ENCODE peak calls at places on chromosomes 7 and 10, in five cellular contexts. S is IMR-90, F is brain microvascular endothelial cell, N is caudate nucleus, O is body of pancreas. L is an unnamed sample.

GRCh38 chr10:25222085-25222660 is 47.4 kb downstream of the GPR158 start:
- DNase-seq in N (no peak), F (no peak), O (no peak), S (no peak), L (no peak)

GRCh38 chr10:5643356-5643755 is 23.0 kb downstream of the ASB13 start:
- DNase-seq in F (no peak), O (no peak), N (no peak), S (no peak), L (no peak)

GRCh38 chr10:69397972-69398371 is 18.7 kb downstream of the TACR2 start:
- DNase-seq in N (no peak), S (peak), O (no peak), F (no peak), L (no peak)

GRCh38 chr7:157709531-157710251 is 372.9 kb downstream of the DNAJB6 start:
- DNase-seq in O (no peak), F (no peak), S (no peak), N (no peak), L (no peak)

GRCh38 chr10:11631291-11631690 is 19.8 kb upstream of the USP6NL start:
- DNase-seq in O (no peak), S (no peak), N (no peak), F (no peak), L (no peak)

GRCh38 chr7:77791956-77792355 is 6.3 kb downstream of the TMEM60 start:
- DNase-seq in S (no peak), O (no peak), N (no peak), F (no peak), L (no peak)

GRCh38 chr10:26665080-26666048 is 32.1 kb upstream of the PDSS1 start:
- DNase-seq in N (no peak), S (no peak), O (no peak), F (no peak), L (no peak)

GRCh38 chr7:128347573-128348147 is 4.0 kb upstream of the RBM28 start:
- DNase-seq in O (peak), N (no peak), S (peak), F (peak), L (peak)

GRCh38 chr10:132592790-132593788 is 55.5 kb downstream of the INPP5A start:
- DNase-seq in F (no peak), S (no peak), O (no peak), N (no peak), L (no peak)

GRCh38 chr10:133487085-133487484 is 33.3 kb downstream of the SCART1 start:
- DNase-seq in O (no peak), F (no peak), N (no peak), S (no peak), L (no peak)

GRCh38 chr7:64887756-64888508 is 15.1 kb upstream of the ZNF273 start:
- DNase-seq in N (peak), F (no peak), S (no peak), O (peak), L (peak)

GRCh38 chr10:33335550-33335799 is 1.0 kb upstream of the NRP1 start:
- DNase-seq in F (no peak), S (no peak), O (no peak), N (no peak), L (no peak)

GRCh38 chr7:46145412-46145811 is 224.3 kb upstream of the IGFBP3 start:
- DNase-seq in O (peak), F (peak), S (peak), N (no peak), L (no peak)

GRCh38 chr7:158355456-158356065 is 232.1 kb downstream of the PTPRN2 start:
- DNase-seq in F (peak), O (no peak), N (no peak), S (no peak), L (no peak)

GRCh38 chr10:119663866-119664698 is 12.9 kb downstream of the BAG3 start:
- DNase-seq in O (no peak), F (no peak), N (no peak), S (no peak), L (peak)

GRCh38 chr10:114363745-114364460 is 40.4 kb downstream of the AFAP1L2 start:
- DNase-seq in S (no peak), O (no peak), F (no peak), N (no peak), L (no peak)

GRCh38 chr7:27435461-27435860 is 192.9 kb downstream of the EVX1 start:
- DNase-seq in O (no peak), N (no peak), S (peak), F (peak), L (no peak)

GRCh38 chr7:143983960-143984359 is 16.2 kb upstream of the OR6B1 start:
- DNase-seq in S (no peak), N (no peak), O (no peak), F (no peak), L (no peak)

GRCh38 chr10:106815427-106816043 is 349.0 kb downstream of the SORCS1 start:
- DNase-seq in S (no peak), O (no peak), F (no peak), N (no peak), L (no peak)

GRCh38 chr7:134992626-134993179 is 6.4 kb downstream of the AGBL3 start:
- DNase-seq in O (no peak), S (peak), N (no peak), F (peak), L (no peak)

GRCh38 chr10:3389093-3389492 is 216.5 kb upstream of the PITRM1 start:
- DNase-seq in F (no peak), O (peak), N (no peak), S (no peak), L (no peak)

GRCh38 chr7:91657386-91658120 is 222.9 kb downstream of the MTERF1 start:
- DNase-seq in N (no peak), O (no peak), S (no peak), F (peak), L (no peak)

GRCh38 chr10:26215923-26216576 is 524 bp upstream of the GAD2 start:
- DNase-seq in F (no peak), N (no peak), S (no peak), O (peak), L (no peak)

GRCh38 chr10:124622866-124623536 is 121.2 kb downstream of the FAM53B start:
- DNase-seq in O (no peak), F (no peak), S (no peak), N (no peak), L (no peak)

GRCh38 chr7:101163281-101164070 is 1.9 kb downstream of the VGF start:
- DNase-seq in O (peak), N (peak), F (no peak), S (no peak), L (peak)

GRCh38 chr10:71442859-71443570 is 46.3 kb downstream of the CDH23 start:
- DNase-seq in F (no peak), N (no peak), S (no peak), O (no peak), L (no peak)

GRCh38 chr10:21649441-21649872 is 115.4 kb downstream of the MLLT10 start:
- DNase-seq in S (no peak), O (no peak), F (no peak), N (no peak), L (no peak)

GRCh38 chr7:98214811-98215321 is 3.6 kb downstream of the BHLHA15 start:
- DNase-seq in N (no peak), F (no peak), S (no peak), O (peak), L (no peak)

GRCh38 chr7:6227294-6227846 is 45.1 kb downstream of the CYTH3 start:
- DNase-seq in F (no peak), O (no peak), N (no peak), S (peak), L (no peak)

GRCh38 chr7:8133955-8134733 is 127.8 kb downstream of the ICA1 start:
- DNase-seq in F (no peak), O (no peak), N (no peak), S (no peak), L (no peak)

GRCh38 chr7:46859963-46860475 is 721.9 kb downstream of the TNS3 start:
- DNase-seq in S (peak), N (no peak), F (no peak), O (no peak), L (no peak)

GRCh38 chr7:33981686-33982424 is 76.5 kb downstream of the BMPER start:
- DNase-seq in F (peak), S (peak), N (no peak), O (no peak), L (no peak)

GRCh38 chr7:54988516-54988915 is 30.3 kb upstream of the EGFR start:
- DNase-seq in N (no peak), O (no peak), F (no peak), S (no peak), L (no peak)

GRCh38 chr7:68537228-68538071 is 1060.8 kb upstream of the AUTS2 start:
- DNase-seq in F (no peak), N (no peak), S (no peak), O (no peak), L (no peak)

GRCh38 chr10:129694633-129695356 is 227.8 kb downstream of the MGMT start:
- DNase-seq in S (no peak), N (no peak), O (no peak), F (no peak), L (no peak)

GRCh38 chr7:148347981-148348380 is 242.6 kb upstream of the C7orf33 start:
- DNase-seq in F (no peak), O (no peak), N (no peak), S (no peak), L (no peak)

GRCh38 chr7:80882213-80882801 is 36.5 kb downstream of the SEMA3C start:
- DNase-seq in N (no peak), F (no peak), S (no peak), O (no peak), L (no peak)

GRCh38 chr7:40147371-40148246 is 12.8 kb downstream of the SUGCT start:
- DNase-seq in N (no peak), F (peak), O (no peak), S (no peak), L (no peak)

GRCh38 chr7:84876036-84876821 is 310.6 kb downstream of the SEMA3D start:
- DNase-seq in O (no peak), S (no peak), N (no peak), F (no peak), L (no peak)

GRCh38 chr7:1691601-1692499 is 21.8 kb downstream of the ELFN1 start:
- DNase-seq in N (no peak), O (peak), S (no peak), F (no peak), L (no peak)

GRCh38 chr10:64977912-64978311 is 1456.7 kb downstream of the REEP3 start:
- DNase-seq in O (no peak), F (no peak), N (no peak), S (no peak), L (no peak)

GRCh38 chr10:64973391-64973790 is 1452.2 kb downstream of the REEP3 start:
- DNase-seq in O (no peak), S (no peak), F (no peak), N (no peak), L (no peak)

GRCh38 chr10:64976150-64976549 is 1454.9 kb downstream of the REEP3 start:
- DNase-seq in S (no peak), O (no peak), F (no peak), N (no peak), L (no peak)
- H3K27ac ChIP-seq in S (no peak), O (no peak), F (no peak), N (no peak), L (no peak)

DNA sequence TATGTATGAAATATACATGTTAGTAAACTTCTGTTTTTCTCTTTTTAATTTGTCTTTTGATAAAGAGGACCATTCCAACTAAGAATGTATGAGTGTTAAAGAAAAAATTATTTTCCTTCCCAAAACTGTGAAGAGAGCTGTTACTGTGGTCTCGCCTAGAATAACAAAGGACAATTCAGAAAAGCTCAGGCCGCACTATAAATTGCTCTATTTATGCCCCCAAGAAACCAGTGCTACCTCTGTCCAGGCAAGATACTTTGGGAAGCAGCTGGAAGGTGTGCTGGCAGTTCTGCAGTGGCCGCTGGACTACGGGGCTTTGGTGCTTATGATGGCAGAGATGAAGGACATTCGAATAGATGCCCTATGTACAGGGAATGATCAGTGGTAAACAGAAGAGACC is 252.1 kb downstream of the DOCK4 start:
- DNase-seq in F (no peak), S (no peak), N (no peak), O (no peak), L (no peak)
- H3K27ac ChIP-seq in F (no peak), S (no peak), N (peak), O (no peak), L (no peak)

GRCh38 chr7:50209461-50210161 is 94.9 kb upstream of the IKZF1 start:
- DNase-seq in F (no peak), S (no peak), N (no peak), O (no peak), L (no peak)
- H3K27ac ChIP-seq in F (no peak), S (no peak), N (no peak), O (no peak), L (peak)

DNA sequence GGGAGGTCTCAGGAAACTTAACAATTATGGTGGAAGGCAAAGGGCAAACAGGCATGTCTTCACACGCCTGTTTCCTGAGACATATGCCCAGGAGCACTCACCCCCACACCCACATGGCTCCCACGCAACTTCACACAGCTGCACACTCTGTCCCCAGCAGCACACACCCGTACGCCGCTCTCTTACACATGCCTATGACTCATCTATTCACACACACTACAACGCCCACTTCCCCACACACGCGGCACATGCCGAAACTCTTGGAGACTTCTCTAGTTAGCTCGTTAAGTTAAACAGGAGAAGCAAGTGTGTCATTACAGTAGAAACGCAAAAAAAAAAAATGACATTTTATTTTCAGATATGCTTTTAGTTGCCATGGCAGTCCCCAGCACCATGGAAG is 6.7 kb downstream of the CALN1 start:
- DNase-seq in S (no peak), O (no peak), N (no peak), F (no peak), L (no peak)
- H3K27ac ChIP-seq in S (no peak), O (no peak), N (no peak), F (no peak), L (no peak)

GRCh38 chr10:84308481-84309304 is 19.7 kb upstream of the CCSER2 start:
- DNase-seq in N (no peak), O (no peak), S (peak), F (peak), L (peak)
- H3K27ac ChIP-seq in N (no peak), O (no peak), S (peak), F (peak), L (no peak)

GRCh38 chr7:122850528-122850927 is 35.7 kb downstream of the CADPS2 start:
- DNase-seq in F (no peak), S (no peak), O (no peak), N (no peak), L (no peak)

GRCh38 chr7:122849297-122849696 is 37.0 kb downstream of the CADPS2 start:
- DNase-seq in F (no peak), S (no peak), N (no peak), O (no peak), L (no peak)

GRCh38 chr7:122845286-122845685 is 41.0 kb downstream of the CADPS2 start:
- DNase-seq in S (no peak), N (peak), O (no peak), F (no peak), L (no peak)

GRCh38 chr7:122846591-122846990 is 39.7 kb downstream of the CADPS2 start:
- DNase-seq in O (no peak), F (no peak), N (no peak), S (no peak), L (no peak)

DNA sequence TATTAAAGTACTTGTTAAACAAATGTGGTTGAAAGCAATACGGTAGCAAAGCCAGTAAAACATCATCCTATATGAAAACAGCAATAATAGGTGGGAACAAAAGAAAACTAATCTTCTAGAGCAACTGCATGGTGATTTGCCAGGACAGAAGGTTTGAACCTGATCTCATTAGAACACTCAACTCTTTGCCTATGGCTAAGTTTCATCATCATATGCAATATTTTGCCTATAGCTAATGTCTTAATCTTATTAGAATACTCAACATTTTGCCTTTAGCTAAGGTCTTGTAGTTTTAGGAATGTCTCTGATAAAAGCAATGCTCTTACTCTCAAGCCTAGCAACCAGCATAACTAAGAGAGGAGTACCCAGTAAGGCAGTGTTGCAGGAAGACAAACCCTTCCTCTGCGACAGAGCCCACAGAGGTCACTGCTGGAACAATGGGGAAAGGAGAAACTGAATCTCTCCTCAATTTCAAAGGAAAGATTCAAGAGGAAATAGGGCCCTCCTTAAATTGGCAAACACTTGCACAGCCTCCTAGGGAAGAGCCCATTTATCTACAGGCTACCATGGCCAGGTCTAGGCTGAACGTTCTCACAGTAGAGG is 38.3 kb downstream of the CADPS2 start:
- DNase-seq in O (no peak), F (no peak), S (no peak), N (no peak), L (no peak)
- H3K27ac ChIP-seq in O (no peak), F (no peak), S (no peak), N (no peak), L (no peak)

DNA sequence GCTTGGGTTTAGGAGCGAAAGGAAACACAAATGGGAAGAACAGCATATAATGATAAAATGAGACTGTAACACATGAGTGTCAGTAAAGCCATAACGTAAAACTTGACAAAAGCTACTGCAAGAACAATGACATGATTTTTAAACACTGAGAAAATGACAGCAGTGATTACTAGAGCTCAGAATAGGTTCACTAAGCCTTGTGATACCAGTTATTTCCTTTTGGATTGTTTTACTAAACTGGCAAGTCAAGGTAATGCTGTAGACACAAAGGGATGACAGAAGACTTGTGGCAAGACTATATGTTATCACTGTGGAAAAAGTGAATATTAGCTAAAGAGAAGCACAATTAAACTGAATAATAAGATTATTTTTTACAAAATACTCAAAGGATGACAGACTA is 12.7 kb downstream of the NCOA4 start:
- DNase-seq in F (no peak), S (no peak), N (no peak), O (no peak), L (no peak)
- H3K27ac ChIP-seq in F (peak), S (no peak), N (no peak), O (peak), L (no peak)

DNA sequence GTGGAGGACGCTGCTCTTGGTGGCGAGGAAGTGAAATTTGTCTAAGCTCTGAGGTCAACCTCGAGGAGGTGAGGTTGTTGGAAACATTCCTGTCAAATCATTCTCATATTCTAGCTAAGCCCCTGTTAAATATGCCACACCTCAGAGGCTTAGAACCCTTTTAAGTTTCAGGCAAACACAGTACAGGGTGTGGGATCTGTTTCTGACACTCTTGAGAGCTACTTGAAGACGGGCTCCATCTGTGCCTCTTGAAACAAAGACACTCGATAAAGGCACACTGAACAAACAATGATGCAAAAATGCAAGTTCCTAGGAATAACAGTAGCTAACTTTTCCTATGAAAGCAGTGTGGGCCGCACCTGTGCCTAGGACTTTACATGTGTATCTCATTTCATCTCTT is 299.3 kb downstream of the CCDC3 start:
- DNase-seq in S (no peak), F (no peak), N (no peak), O (no peak), L (no peak)
- H3K27ac ChIP-seq in S (no peak), F (no peak), N (no peak), O (no peak), L (no peak)